ENCODE peak calls at places on chromosomes 2 and 18, in five cellular contexts. P, J, B, C and M are unnamed samples.
A peak's percentile ranks its signal among the peaks of the same experiment; 100 is the strongest.

GRCh38 chr2:60550151-60550983 is 3.1 kb downstream of the BCL11A start:
- DNase-seq in P (peak; percentile 81), J (peak; percentile 52), B (peak; percentile 94), C (peak; percentile 89), M (peak; percentile 95)

GRCh38 chr2:223481486-223481885 is 120.7 kb downstream of the SCG2 start:
- DNase-seq in P (no peak), J (no peak), B (no peak), C (no peak), M (no peak)

GRCh38 chr2:85987266-85988178 is 98.7 kb upstream of the ST3GAL5 start:
- DNase-seq in P (no peak), J (no peak), B (no peak), C (no peak), M (no peak)

GRCh38 chr2:190980630-190981214 is 33.2 kb downstream of the STAT1 start:
- DNase-seq in P (no peak), J (no peak), B (no peak), C (no peak), M (no peak)

GRCh38 chr2:113178891-113179290 is 5.1 kb downstream of the PSD4 start:
- DNase-seq in P (no peak), J (no peak), B (no peak), C (no peak), M (no peak)

GRCh38 chr2:140942284-140942683 is 1188.5 kb downstream of the LRP1B start:
- DNase-seq in P (no peak), J (no peak), B (no peak), C (no peak), M (no peak)

GRCh38 chr2:108626993-108627392 is 92.3 kb upstream of the RANBP2 start:
- DNase-seq in P (no peak), J (no peak), B (no peak), C (no peak), M (no peak)

GRCh38 chr2:181655519-181655918 is 1.4 kb downstream of the CERKL start:
- DNase-seq in P (peak; percentile 26), J (no peak), B (no peak), C (no peak), M (no peak)

GRCh38 chr18:48475635-48476549 is 62.9 kb upstream of the CTIF start:
- DNase-seq in P (peak; percentile 85), J (peak; percentile 78), B (peak; percentile 89), C (peak; percentile 49), M (peak; percentile 91)

GRCh38 chr2:209771474-209772292 is at the start of gene UNC80:
- DNase-seq in P (peak; percentile 59), J (peak; percentile 62), B (peak; percentile 95), C (no peak), M (peak; percentile 84)

GRCh38 chr2:136347976-136348375 is 230.0 kb upstream of the CXCR4 start:
- DNase-seq in P (no peak), J (no peak), B (no peak), C (no peak), M (no peak)

GRCh38 chr18:69636529-69637301 is 236.0 kb downstream of the DOK6 start:
- DNase-seq in P (no peak), J (peak; percentile 2), B (peak; percentile 73), C (no peak), M (no peak)

GRCh38 chr18:68837665-68838390 is 39.9 kb downstream of the CCDC102B start:
- DNase-seq in P (peak; percentile 82), J (no peak), B (no peak), C (no peak), M (no peak)

GRCh38 chr2:214904634-214905033 is 95.2 kb upstream of the BARD1 start:
- DNase-seq in P (no peak), J (no peak), B (peak; percentile 45), C (no peak), M (no peak)

GRCh38 chr2:188623995-188624643 is 332.4 kb downstream of the GULP1 start:
- DNase-seq in P (peak; percentile 52), J (no peak), B (no peak), C (no peak), M (peak; percentile 90)

GRCh38 chr2:240893363-240893828 is 2.6 kb downstream of the MAB21L4 start:
- DNase-seq in P (no peak), J (no peak), B (peak; percentile 90), C (no peak), M (peak; percentile 25)

GRCh38 chr18:58723810-58724602 is 52.7 kb downstream of the MALT1 start:
- DNase-seq in P (peak; percentile 56), J (no peak), B (no peak), C (no peak), M (peak; percentile 29)

GRCh38 chr2:102235491-102235890 is 48.7 kb downstream of the IL1RL2 start:
- DNase-seq in P (no peak), J (peak; percentile 40), B (peak; percentile 74), C (no peak), M (no peak)

GRCh38 chr2:204000446-204000845 is 63.9 kb downstream of the ICOS start:
- DNase-seq in P (no peak), J (no peak), B (no peak), C (no peak), M (no peak)

GRCh38 chr2:156430978-156431358 is 5.2 kb upstream of the GPD2 start:
- DNase-seq in P (peak; percentile 68), J (peak; percentile 65), B (no peak), C (no peak), M (peak; percentile 80)

GRCh38 chr18:79558196-79559120 is 121.1 kb upstream of the CTDP1 start:
- DNase-seq in P (no peak), J (no peak), B (peak; percentile 38), C (no peak), M (no peak)

GRCh38 chr2:72562451-72563153 is 263.2 kb downstream of the EXOC6B start:
- DNase-seq in P (no peak), J (peak; percentile 92), B (no peak), C (no peak), M (peak; percentile 37)

GRCh38 chr2:151260492-151261239 is 997 bp downstream of the RBM43 start:
- DNase-seq in P (peak; percentile 65), J (peak; percentile 80), B (no peak), C (no peak), M (peak; percentile 67)

GRCh38 chr18:26863122-26863879 is 2.2 kb downstream of the AQP4 start:
- DNase-seq in P (no peak), J (no peak), B (peak; percentile 90), C (no peak), M (no peak)

GRCh38 chr2:234951386-234952269 is at the start of gene SH3BP4:
- DNase-seq in P (peak; percentile 81), J (peak; percentile 64), B (peak; percentile 95), C (no peak), M (peak; percentile 94)

GRCh38 chr2:30408961-30409387 is 38.1 kb upstream of the LCLAT1 start:
- DNase-seq in P (peak; percentile 74), J (no peak), B (no peak), C (no peak), M (no peak)

GRCh38 chr2:212580117-212580516 is 41.5 kb upstream of the ERBB4 start:
- DNase-seq in P (no peak), J (no peak), B (no peak), C (no peak), M (no peak)

GRCh38 chr2:95060446-95061118 is 35.1 kb downstream of the MAL start:
- DNase-seq in P (no peak), J (no peak), B (peak; percentile 31), C (no peak), M (no peak)

GRCh38 chr2:18520605-18521031 is 39.8 kb downstream of the RDH14 start:
- DNase-seq in P (peak; percentile 83), J (peak; percentile 78), B (peak; percentile 95), C (peak; percentile 69), M (peak; percentile 92)

GRCh38 chr2:134924912-134925311 is 6.3 kb downstream of the CCNT2 start:
- DNase-seq in P (no peak), J (no peak), B (no peak), C (no peak), M (no peak)
- H3K36me3 ChIP-seq in P (no peaks in the 10 kb centered on the region), J (peaks cover 6% of the 10 kb centered on the region), B (peaks cover 51% of the 10 kb centered on the region), C (peaks cover 53% of the 10 kb centered on the region), M (peaks cover 6% of the 10 kb centered on the region)

DNA sequence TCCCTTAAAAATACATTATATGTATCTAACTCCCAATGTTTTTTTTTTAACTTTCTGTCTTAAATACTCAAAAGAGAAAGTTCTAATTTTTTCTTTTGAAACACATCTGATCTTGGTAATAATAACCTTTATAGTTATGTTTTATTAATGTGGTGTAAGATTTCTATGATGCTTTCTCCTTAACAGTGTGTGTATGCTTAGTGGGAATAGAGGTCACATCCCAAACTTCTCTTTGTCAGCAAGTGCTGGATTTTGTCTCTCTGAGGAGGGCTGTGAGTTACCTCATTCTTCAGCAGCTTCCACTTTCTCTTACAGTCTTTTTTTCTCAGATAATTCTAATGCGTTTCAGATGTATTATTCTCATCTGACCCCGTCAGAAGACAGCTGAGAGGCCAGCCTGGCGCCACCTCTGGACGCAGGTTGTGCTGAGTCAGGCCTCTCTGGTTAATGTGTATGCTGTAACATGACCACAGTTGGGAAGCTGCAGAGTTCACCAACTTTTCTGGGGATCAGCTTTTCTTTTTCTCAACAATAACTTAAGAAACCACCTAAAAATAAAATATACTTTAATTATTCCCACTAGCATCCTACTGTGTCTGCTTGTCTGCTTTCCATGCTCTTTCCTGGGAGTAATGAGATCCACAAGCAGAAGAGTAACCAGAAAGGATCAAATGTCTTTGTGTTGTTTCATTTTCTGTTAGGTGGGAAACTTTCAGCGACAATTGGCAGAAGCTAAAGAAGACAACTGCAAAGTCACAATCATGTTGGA is 79.5 kb downstream of the CCDC150 start:
- DNase-seq in P (peak; percentile 86), J (no peak), B (peak; percentile 71), C (no peak), M (peak; percentile 86)
- H3K9ac ChIP-seq in P (no peak overlapping the region), J (no peak overlapping the region), B (no peak overlapping the region), C (no peak overlapping the region), M (peak overlapping the region; percentile 48)

GRCh38 chr2:76385943-76386342 is 675.2 kb upstream of the GCFC2 start:
- DNase-seq in P (no peak), J (no peak), B (no peak), C (no peak), M (no peak)

GRCh38 chr2:76387294-76387693 is 676.6 kb upstream of the GCFC2 start:
- DNase-seq in P (no peak), J (no peak), B (no peak), C (no peak), M (no peak)

GRCh38 chr2:76391663-76392062 is 680.9 kb upstream of the GCFC2 start:
- DNase-seq in P (no peak), J (no peak), B (no peak), C (peak; percentile 33), M (no peak)
- H3K9me3 ChIP-seq in P (no peaks in the 10 kb centered on the region), J (no peaks in the 10 kb centered on the region), B (no peaks in the 10 kb centered on the region), C (no peaks in the 10 kb centered on the region), M (no peaks in the 10 kb centered on the region)

DNA sequence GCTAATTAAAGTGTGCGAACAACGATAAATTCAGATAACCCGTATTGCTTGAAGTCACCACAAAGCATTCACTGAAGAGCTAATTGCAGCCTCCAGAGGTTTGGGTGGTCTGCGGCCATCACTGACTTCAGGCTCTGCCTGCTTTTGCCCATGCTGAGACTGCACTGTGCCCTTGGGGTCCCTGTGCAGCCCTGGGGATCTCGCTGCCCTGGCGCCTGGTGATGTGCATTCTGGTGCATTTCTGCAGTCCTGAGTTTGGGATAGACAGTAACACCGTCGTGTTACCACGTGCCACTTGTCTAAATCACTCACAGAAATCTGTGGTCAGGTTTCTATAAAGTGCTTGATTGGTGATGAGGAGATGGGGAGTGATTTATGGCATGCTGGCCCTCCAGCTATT is 27.6 kb downstream of the LDLRAD4 start:
- DNase-seq in P (no peak), J (no peak), B (peak; percentile 21), C (no peak), M (no peak)
- H3K36me3 ChIP-seq in P (no peaks in the 10 kb centered on the region), J (no peaks in the 10 kb centered on the region), B (no peaks in the 10 kb centered on the region), C (peaks cover 7% of the 10 kb centered on the region), M (no peaks in the 10 kb centered on the region)